ENCODE peak calls at places on chromosomes 4 and X, in four cellular contexts. P is kidney glomerular epithelial cell, M is astrocyte, Q is posterior cingulate gyrus. K is an unnamed sample.

GRCh38 chr4:10688022-10688421 is 3.5 kb upstream of the CLNK start:
- DNase-seq in Q (no peak), P (no peak), M (no peak), K (no peak)

GRCh38 chrX:48683411-48683982 is at the start of gene WAS:
- DNase-seq in Q (no peak), P (no peak), M (no peak), K (no peak)

GRCh38 chrX:132171478-132171877 is 43.7 kb upstream of the FRMD7 start:
- DNase-seq in Q (no peak), P (no peak), M (no peak), K (no peak)

GRCh38 chr4:168711197-168712120 is 214.6 kb downstream of the PALLD start:
- DNase-seq in P (no peak), Q (no peak), M (peak; percentile 91), K (no peak)

GRCh38 chrX:132118361-132118760 is 9.5 kb downstream of the FRMD7 start:
- DNase-seq in M (no peak), P (no peak), Q (no peak), K (no peak)

GRCh38 chrX:152735101-152735500 is 1.5 kb downstream of the MAGEA12 start:
- DNase-seq in M (no peak), P (no peak), Q (no peak), K (no peak)

GRCh38 chr4:137307806-137308205 is 224.5 kb downstream of the PCDH18 start:
- DNase-seq in Q (no peak), P (no peak), M (peak; percentile 76), K (no peak)

GRCh38 chr4:153342751-153343552 is 1.5 kb upstream of the MND1 start:
- DNase-seq in Q (no peak), P (no peak), M (no peak), K (no peak)

GRCh38 chr4:150237110-150237852 is 159.0 kb downstream of the DCLK2 start:
- DNase-seq in Q (no peak), M (peak; percentile 98), P (peak; percentile 93), K (peak; percentile 84)

GRCh38 chr4:182531555-182532162 is 288.5 kb downstream of the TENM3 start:
- DNase-seq in Q (no peak), P (no peak), M (peak; percentile 38), K (no peak)

GRCh38 chr4:1746265-1746691 is 25.0 kb downstream of the TACC3 start:
- DNase-seq in Q (peak; percentile 68), P (peak; percentile 33), M (peak; percentile 19), K (peak; percentile 51)

GRCh38 chr4:151052785-151053184 is 37.7 kb upstream of the LRBA start:
- DNase-seq in M (no peak), P (no peak), Q (no peak), K (no peak)

GRCh38 chrX:47838361-47838760 is 1.7 kb downstream of the ZNF81 start:
- DNase-seq in P (no peak), M (no peak), Q (no peak), K (no peak)

GRCh38 chr4:141388483-141388882 is 167.8 kb downstream of the ZNF330 start:
- DNase-seq in M (peak; percentile 97), Q (no peak), P (peak; percentile 49), K (no peak)

GRCh38 chr4:45453258-45453841 is 670.5 kb downstream of the GABRG1 start:
- DNase-seq in M (peak; percentile 0), P (peak; percentile 32), Q (no peak), K (peak; percentile 30)

GRCh38 chr4:3813151-3813905 is 47.1 kb downstream of the ADRA2C start:
- DNase-seq in Q (no peak), M (no peak), P (no peak), K (no peak)

GRCh38 chr4:147780137-147780777 is 48.4 kb downstream of the ARHGAP10 start:
- DNase-seq in P (no peak), Q (no peak), M (no peak), K (no peak)

GRCh38 chrX:106894392-106894909 is 8.7 kb downstream of the RIPPLY1 start:
- DNase-seq in P (peak; percentile 44), M (peak; percentile 55), Q (peak; percentile 58), K (peak; percentile 66)